ENCODE peak calls at places on chromosomes 2 and 18, in seven cellular contexts. V is skeletal muscle cell; C is NCI-H1930; X is activated effector memory CD4-positive, alpha-beta T cell treated with Interleukin-2 at 50 U/mL for 16 hours; J is SK-N-SH; F is foreskin keratinocyte; G is left ventricle myocardium inferior. Z is an unnamed sample.

GRCh38 chr2:19232312-19232711 is 126.1 kb downstream of the OSR1 start:
- DNase-seq in V (no peak), C (no peak), X (no peak), J (no peak), F (no peak), G (no peak), Z (no peak)

GRCh38 chr2:19195681-19196080 is 162.7 kb downstream of the OSR1 start:
- DNase-seq in V (peak), C (no peak), X (no peak), J (no peak), F (no peak), G (no peak), Z (no peak)

GRCh38 chr2:232013701-232014353 is 52.3 kb downstream of the DIS3L2 start:
- DNase-seq in V (peak), C (no peak), X (no peak), J (peak), F (peak), G (no peak), Z (peak)

GRCh38 chr2:128280901-128281321 is 37.8 kb downstream of the HS6ST1 start:
- DNase-seq in V (no peak), C (no peak), X (no peak), J (no peak), F (no peak), G (peak), Z (no peak)

GRCh38 chr2:23588106-23588505 is 203.1 kb downstream of the KLHL29 start:
- DNase-seq in V (no peak), C (no peak), X (no peak), J (no peak), F (no peak), G (no peak), Z (no peak)

GRCh38 chr2:39160982-39161381 is 40.1 kb upstream of the SOS1 start:
- DNase-seq in V (no peak), C (no peak), X (no peak), J (no peak), F (no peak), G (no peak), Z (no peak)

GRCh38 chr2:107927034-107927534 is 59.2 kb upstream of the SLC5A7 start:
- DNase-seq in V (no peak), C (no peak), X (no peak), J (no peak), F (no peak), G (no peak), Z (peak)

GRCh38 chr2:53317863-53318262 is 449.7 kb upstream of the CHAC2 start:
- DNase-seq in V (no peak), C (no peak), X (no peak), J (no peak), F (no peak), G (no peak), Z (no peak)

GRCh38 chr18:13710460-13710859 is 15.9 kb downstream of the FAM210A start:
- DNase-seq in V (no peak), C (no peak), X (no peak), J (no peak), F (peak), G (no peak), Z (no peak)

GRCh38 chr2:187360286-187360685 is 87.8 kb downstream of the CALCRL start:
- DNase-seq in V (no peak), C (no peak), X (no peak), J (no peak), F (peak), G (no peak), Z (no peak)

GRCh38 chr2:134347756-134348155 is 93.9 kb downstream of the MGAT5 start:
- DNase-seq in V (no peak), C (no peak), X (no peak), J (no peak), F (no peak), G (no peak), Z (no peak)

GRCh38 chr18:63140997-63141776 is 178.4 kb downstream of the BCL2 start:
- DNase-seq in V (no peak), C (no peak), X (no peak), J (no peak), F (no peak), G (no peak), Z (peak)

GRCh38 chr2:85605406-85606115 is 3.1 kb upstream of the TMEM150A start:
- DNase-seq in V (peak), C (no peak), X (no peak), J (no peak), F (no peak), G (no peak), Z (no peak)

GRCh38 chr2:206982360-206982759 is 43.0 kb downstream of the CPO start:
- DNase-seq in V (no peak), C (no peak), X (no peak), J (peak), F (no peak), G (no peak), Z (peak)

GRCh38 chr2:150517951-150518680 is 30.6 kb upstream of the RND3 start:
- DNase-seq in V (peak), C (no peak), X (no peak), J (no peak), F (no peak), G (no peak), Z (no peak)

GRCh38 chr2:218445602-218446001 is 26.7 kb downstream of the VIL1 start:
- DNase-seq in V (no peak), C (no peak), X (no peak), J (no peak), F (no peak), G (no peak), Z (peak)

GRCh38 chr18:41940506-41941215 is 14.4 kb upstream of the PIK3C3 start:
- DNase-seq in V (peak), C (no peak), X (no peak), J (no peak), F (peak), G (no peak), Z (no peak)

GRCh38 chr2:12948231-12948962 is 231.7 kb downstream of the TRIB2 start:
- DNase-seq in V (no peak), C (no peak), X (no peak), J (peak), F (no peak), G (no peak), Z (no peak)

GRCh38 chr18:37393945-37394609 is 171.5 kb downstream of the CELF4 start:
- DNase-seq in V (peak), C (peak), X (no peak), J (peak), F (no peak), G (peak), Z (peak)

GRCh38 chr2:174066871-174067270 is 101.7 kb upstream of the SP3 start:
- DNase-seq in V (no peak), C (no peak), X (no peak), J (no peak), F (no peak), G (no peak), Z (no peak)

GRCh38 chr2:28626891-28627421 is 124.7 kb upstream of the PPP1CB start:
- DNase-seq in V (peak), C (no peak), X (no peak), J (no peak), F (no peak), G (no peak), Z (no peak)

GRCh38 chr18:4450065-4450676 is 4.9 kb downstream of the DLGAP1 start:
- DNase-seq in V (no peak), C (no peak), X (no peak), J (no peak), F (no peak), G (no peak), Z (peak)

GRCh38 chr2:100197643-100198153 is 55.3 kb upstream of the AFF3 start:
- DNase-seq in V (peak), C (no peak), X (no peak), J (peak), F (no peak), G (peak), Z (peak)